ENCODE peak calls at places on chromosomes 7 and 10, in five cellular contexts. J is coronary artery, A is fibroblast of lung, C is lung, N is ovary. Z is an unnamed sample.

GRCh38 chr7:141071855-141072547 is 1.9 kb upstream of the TMEM178B start:
- DNase-seq in J (no peak), A (no peak), C (no peak), N (no peak), Z (no peak)

GRCh38 chr10:47418321-47418720 is 34.2 kb upstream of the ZNF488 start:
- DNase-seq in J (no peak), A (no peak), C (no peak), N (no peak), Z (peak)

GRCh38 chr7:1963575-1963974 is 269.2 kb downstream of the MAD1L1 start:
- DNase-seq in J (no peak), A (no peak), C (no peak), N (no peak), Z (no peak)

GRCh38 chr10:127405221-127405620 is 143.9 kb upstream of the NPS start:
- DNase-seq in J (no peak), A (peak), C (no peak), N (no peak), Z (no peak)

GRCh38 chr7:86939197-86939814 is 120.1 kb downstream of the ELAPOR2 start:
- DNase-seq in J (no peak), A (peak), C (peak), N (no peak), Z (no peak)

GRCh38 chr10:87868277-87868676 is 4.9 kb downstream of the PTEN start:
- DNase-seq in J (no peak), A (no peak), C (no peak), N (no peak), Z (no peak)

GRCh38 chr10:102227050-102227449 is 951 bp downstream of the ELOVL3 start:
- DNase-seq in J (no peak), A (peak), C (peak), N (no peak), Z (no peak)

GRCh38 chr7:47091141-47091540 is 490.8 kb downstream of the TNS3 start:
- DNase-seq in J (no peak), A (no peak), C (no peak), N (no peak), Z (no peak)

GRCh38 chr7:74483402-74484336 is 30.0 kb downstream of the GTF2IRD1 start:
- DNase-seq in J (no peak), A (peak), C (no peak), N (no peak), Z (no peak)

GRCh38 chr10:89891006-89891405 is 189.6 kb downstream of the KIF20B start:
- DNase-seq in J (no peak), A (no peak), C (no peak), N (no peak), Z (no peak)

GRCh38 chr10:31618541-31619291 is 299.7 kb downstream of the ZEB1 start:
- DNase-seq in J (peak), A (peak), C (no peak), N (peak), Z (no peak)

GRCh38 chr10:111158601-111159000 is 81.8 kb downstream of the ADRA2A start:
- DNase-seq in J (no peak), A (no peak), C (no peak), N (no peak), Z (no peak)

GRCh38 chr7:12458520-12459131 is 55.0 kb upstream of the VWDE start:
- DNase-seq in J (no peak), A (peak), C (no peak), N (no peak), Z (no peak)

GRCh38 chr10:77756319-77757232 is 119.0 kb upstream of the KCNMA1 start:
- DNase-seq in J (no peak), A (peak), C (no peak), N (no peak), Z (no peak)

GRCh38 chr10:119526606-119527592 is 15.6 kb downstream of the RGS10 start:
- DNase-seq in J (no peak), A (no peak), C (no peak), N (no peak), Z (no peak)

DNA sequence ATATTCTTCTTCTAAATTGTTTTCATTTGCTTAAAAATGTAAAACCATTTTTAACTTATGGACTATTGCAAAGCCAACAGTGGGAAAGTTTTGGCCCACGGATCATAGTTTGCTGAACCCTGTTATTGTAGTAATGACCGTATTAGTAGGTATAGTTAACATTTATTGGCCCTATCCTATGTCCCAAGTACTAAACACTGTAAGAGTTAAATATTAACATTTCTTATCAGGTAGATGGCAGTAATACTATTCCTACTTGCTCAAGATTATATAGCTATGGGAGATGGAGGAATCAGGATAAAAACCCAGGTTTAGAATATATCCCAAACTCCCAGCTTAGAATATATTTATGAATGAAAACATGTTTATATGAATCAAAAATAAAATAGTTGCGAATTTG is 993.2 kb downstream of the SORCS3 start:
- DNase-seq in J (no peak), A (no peak), C (no peak), N (no peak), Z (no peak)
- TF ChIP-seq CTCF in J (no peak), A (no peak), C (no peak), N (no peak), Z (no peak)

GRCh38 chr10:11105676-11106004 is 88.0 kb downstream of the CELF2 start:
- DNase-seq in J (no peak), A (no peak), C (no peak), N (no peak), Z (no peak)

GRCh38 chr10:11108356-11108755 is 90.7 kb downstream of the CELF2 start:
- DNase-seq in J (no peak), A (no peak), C (no peak), N (no peak), Z (no peak)

GRCh38 chr10:11107953-11108352 is 90.3 kb downstream of the CELF2 start:
- DNase-seq in J (no peak), A (no peak), C (no peak), N (no peak), Z (no peak)

GRCh38 chr10:11106621-11107374 is 89.1 kb downstream of the CELF2 start:
- DNase-seq in J (no peak), A (no peak), C (no peak), N (no peak), Z (no peak)

GRCh38 chr10:11104772-11105675 is 87.4 kb downstream of the CELF2 start:
- DNase-seq in J (no peak), A (no peak), C (no peak), N (no peak), Z (no peak)
- TF ChIP-seq CTCF in J (no peak), A (no peak), C (no peak), N (no peak), Z (no peak)

GRCh38 chr10:49700211-49700610 is 20.8 kb downstream of the C10orf53 start:
- DNase-seq in J (no peak), A (no peak), C (no peak), N (no peak), Z (peak)
- TF ChIP-seq CTCF in J (no peak), A (no peak), C (no peak), N (no peak), Z (no peak)

GRCh38 chr10:124941823-124942222 is at the start of gene ZRANB1:
- DNase-seq in J (no peak), A (no peak), C (no peak), N (no peak), Z (no peak)
- TF ChIP-seq CTCF in J (no peak), A (no peak), C (no peak), N (no peak), Z (no peak)

Z was measured in osteocyte.